ENCODE peak calls at places on chromosomes 4 and X, in nine cellular contexts. O, C, M, N, F, G, A, L and S are unnamed samples.

GRCh38 chrX:140815868-140816267 is 106.3 kb downstream of the LINC00632 start:
- DNase-seq in O (no peak), C (peak), G (no peak), M (no peak), N (no peak), F (peak), A (peak), L (no peak), S (no peak)

GRCh38 chr4:7894677-7895181 is 44.9 kb downstream of the AFAP1 start:
- DNase-seq in G (no peak), F (no peak), N (no peak), A (no peak), L (no peak), M (no peak), C (no peak), O (no peak), S (no peak)

GRCh38 chr4:41009411-41009810 is 204.9 kb downstream of the APBB2 start:
- DNase-seq in N (no peak), O (no peak), F (peak), G (no peak), A (no peak), C (peak), M (no peak), L (no peak), S (no peak)

GRCh38 chrX:13090261-13091110 is 46.1 kb upstream of the FAM9C start:
- DNase-seq in M (no peak), G (no peak), L (no peak), F (no peak), A (no peak), C (no peak), O (peak), N (no peak), S (no peak)

GRCh38 chr4:16636911-16637630 is 261.4 kb downstream of the LDB2 start:
- DNase-seq in C (peak), M (no peak), N (no peak), A (no peak), F (no peak), G (no peak), O (no peak), L (no peak), S (no peak)

GRCh38 chr4:37802068-37802666 is 24.3 kb upstream of the PGM2 start:
- DNase-seq in L (no peak), G (no peak), C (peak), A (peak), F (peak), O (no peak), M (peak), N (no peak), S (no peak)

GRCh38 chrX:4805559-4805958 is 1092.1 kb upstream of the PRKX start:
- DNase-seq in L (no peak), A (no peak), C (no peak), M (no peak), N (no peak), O (no peak), G (no peak), F (no peak), S (no peak)

GRCh38 chr4:15035152-15035551 is 32.9 kb downstream of the CPEB2 start:
- DNase-seq in F (peak), M (no peak), N (no peak), G (no peak), O (no peak), L (no peak), C (no peak), A (no peak), S (no peak)

GRCh38 chr4:91812319-91812718 is 491.4 kb upstream of the GRID2 start:
- DNase-seq in F (no peak), O (no peak), A (no peak), M (no peak), N (no peak), L (no peak), C (no peak), G (no peak), S (no peak)

GRCh38 chr4:137651128-137651527 is 118.8 kb upstream of the PCDH18 start:
- DNase-seq in O (no peak), L (no peak), C (peak), G (no peak), F (peak), M (no peak), N (no peak), A (no peak), S (no peak)

GRCh38 chrX:119189586-119189985 is 46.5 kb upstream of the PGRMC1 start:
- DNase-seq in A (no peak), C (peak), O (no peak), L (no peak), M (no peak), G (no peak), N (no peak), F (no peak), S (no peak)

GRCh38 chr4:9906996-9907395 is 114.3 kb downstream of the SLC2A9 start:
- DNase-seq in F (no peak), L (no peak), C (no peak), M (no peak), O (no peak), A (no peak), G (no peak), N (no peak), S (no peak)

GRCh38 chr4:77586953-77587383 is 18.7 kb upstream of the CXCL13 start:
- DNase-seq in N (no peak), M (no peak), A (no peak), G (no peak), F (no peak), O (peak), C (peak), L (no peak), S (peak)

GRCh38 chrX:66022742-66023725 is 16.8 kb downstream of the VSIG4 start:
- DNase-seq in M (peak), G (no peak), F (no peak), A (no peak), N (no peak), O (no peak), L (no peak), C (no peak), S (no peak)

GRCh38 chrX:41688835-41689234 is at the start of gene GPR34:
- DNase-seq in A (no peak), O (peak), M (no peak), N (no peak), L (no peak), C (no peak), G (no peak), F (no peak), S (no peak)

GRCh38 chr4:126752702-126753101 is 880.1 kb upstream of the INTU start:
- DNase-seq in N (no peak), A (no peak), L (no peak), F (no peak), G (no peak), O (no peak), M (no peak), C (no peak), S (no peak)

GRCh38 chrX:28586291-28586690 is 955 bp upstream of the IL1RAPL1 start:
- DNase-seq in G (peak), O (no peak), A (no peak), L (peak), N (no peak), F (no peak), C (no peak), M (peak), S (no peak)

GRCh38 chr4:54541426-54542118 is 116.2 kb upstream of the KIT start:
- DNase-seq in F (peak), A (no peak), G (no peak), C (peak), M (peak), N (no peak), L (no peak), O (no peak), S (no peak)

GRCh38 chr4:3404546-3404945 is 37.2 kb upstream of the HGFAC start:
- DNase-seq in O (no peak), L (no peak), F (no peak), C (no peak), G (no peak), N (peak), A (no peak), M (no peak), S (no peak)

GRCh38 chr4:185096032-185096653 is 46.9 kb upstream of the SLC25A4 start:
- DNase-seq in M (peak), F (peak), O (peak), C (peak), L (no peak), N (no peak), A (no peak), G (no peak), S (peak)

GRCh38 chrX:9370888-9371287 is 94.0 kb upstream of the TBL1X start:
- DNase-seq in F (no peak), G (no peak), A (no peak), M (no peak), L (no peak), N (no peak), C (peak), O (no peak), S (no peak)

GRCh38 chr4:55547461-55547770 is 707 bp upstream of the CLOCK start:
- DNase-seq in C (no peak), G (no peak), N (no peak), F (no peak), O (no peak), L (peak), A (no peak), M (peak), S (no peak)

GRCh38 chr4:144501231-144501780 is 144.7 kb upstream of the HHIP start:
- DNase-seq in F (no peak), A (no peak), O (no peak), L (no peak), N (no peak), G (no peak), C (no peak), M (no peak), S (no peak)

GRCh38 chr4:182716207-182716606 is 201.0 kb downstream of the DCTD start:
- DNase-seq in O (no peak), C (no peak), N (no peak), G (no peak), M (peak), A (no peak), L (no peak), F (no peak), S (no peak)

GRCh38 chr4:124437853-124438495 is 274.6 kb downstream of the ANKRD50 start:
- DNase-seq in L (no peak), G (no peak), F (no peak), C (no peak), N (no peak), M (no peak), O (no peak), A (no peak), S (no peak)

GRCh38 chrX:149371984-149372383 is 133.1 kb downstream of the IDS start:
- DNase-seq in L (no peak), O (no peak), A (no peak), C (peak), M (no peak), G (no peak), N (no peak), F (no peak), S (no peak)

GRCh38 chrX:44338361-44338760 is 5.1 kb downstream of the EFHC2 start:
- DNase-seq in G (no peak), N (no peak), O (no peak), A (no peak), M (no peak), F (no peak), C (no peak), L (no peak), S (no peak)

GRCh38 chrX:120358687-120359086 is 3.2 kb upstream of the ATP1B4 start:
- DNase-seq in G (no peak), C (peak), M (peak), N (no peak), F (peak), A (no peak), L (no peak), O (peak), S (no peak)

GRCh38 chr4:108301583-108302256 is 133.0 kb upstream of the LEF1 start:
- DNase-seq in F (no peak), N (no peak), O (no peak), C (no peak), G (no peak), L (no peak), M (no peak), A (no peak), S (no peak)

GRCh38 chr4:74628808-74629616 is 165.3 kb downstream of the BTC start:
- DNase-seq in C (no peak), G (no peak), N (no peak), A (no peak), L (no peak), O (no peak), M (no peak), F (peak), S (no peak)

GRCh38 chr4:8294036-8294435 is 24.5 kb downstream of the HTRA3 start:
- DNase-seq in L (no peak), C (no peak), G (no peak), O (no peak), F (no peak), N (peak), A (peak), M (no peak), S (no peak)

GRCh38 chrX:68945603-68946228 is 116.9 kb downstream of the EFNB1 start:
- DNase-seq in M (no peak), L (no peak), A (no peak), G (no peak), O (peak), F (no peak), C (peak), N (no peak), S (peak)

GRCh38 chr4:6371271-6371670 is 101.1 kb downstream of the PPP2R2C start:
- DNase-seq in O (no peak), L (no peak), F (no peak), A (no peak), M (no peak), N (no peak), C (no peak), G (no peak), S (no peak)

GRCh38 chrX:2325076-2325784 is 175.5 kb downstream of the DHRSX start:
- DNase-seq in F (peak), G (peak), A (peak), L (peak), M (no peak), C (peak), N (no peak), O (peak), S (no peak)

GRCh38 chr4:6470502-6471302 is 1.7 kb downstream of the PPP2R2C start:
- DNase-seq in M (peak), N (no peak), O (peak), C (peak), G (no peak), L (peak), F (peak), A (no peak), S (no peak)

GRCh38 chrX:149853925-149854324 is 27.1 kb upstream of the MAGEA8 start:
- DNase-seq in G (no peak), F (no peak), A (no peak), M (no peak), L (no peak), O (no peak), N (no peak), C (no peak), S (no peak)

GRCh38 chr4:11428701-11429571 is at the start of gene HS3ST1:
- DNase-seq in C (no peak), N (peak), L (peak), O (peak), A (peak), M (peak), F (no peak), G (no peak), S (peak)
- TF ChIP-seq CTCF in C (no peak), N (peak), L (peak), O (no peak), A (peak), M (peak), F (no peak), G (peak), S (peak)

DNA sequence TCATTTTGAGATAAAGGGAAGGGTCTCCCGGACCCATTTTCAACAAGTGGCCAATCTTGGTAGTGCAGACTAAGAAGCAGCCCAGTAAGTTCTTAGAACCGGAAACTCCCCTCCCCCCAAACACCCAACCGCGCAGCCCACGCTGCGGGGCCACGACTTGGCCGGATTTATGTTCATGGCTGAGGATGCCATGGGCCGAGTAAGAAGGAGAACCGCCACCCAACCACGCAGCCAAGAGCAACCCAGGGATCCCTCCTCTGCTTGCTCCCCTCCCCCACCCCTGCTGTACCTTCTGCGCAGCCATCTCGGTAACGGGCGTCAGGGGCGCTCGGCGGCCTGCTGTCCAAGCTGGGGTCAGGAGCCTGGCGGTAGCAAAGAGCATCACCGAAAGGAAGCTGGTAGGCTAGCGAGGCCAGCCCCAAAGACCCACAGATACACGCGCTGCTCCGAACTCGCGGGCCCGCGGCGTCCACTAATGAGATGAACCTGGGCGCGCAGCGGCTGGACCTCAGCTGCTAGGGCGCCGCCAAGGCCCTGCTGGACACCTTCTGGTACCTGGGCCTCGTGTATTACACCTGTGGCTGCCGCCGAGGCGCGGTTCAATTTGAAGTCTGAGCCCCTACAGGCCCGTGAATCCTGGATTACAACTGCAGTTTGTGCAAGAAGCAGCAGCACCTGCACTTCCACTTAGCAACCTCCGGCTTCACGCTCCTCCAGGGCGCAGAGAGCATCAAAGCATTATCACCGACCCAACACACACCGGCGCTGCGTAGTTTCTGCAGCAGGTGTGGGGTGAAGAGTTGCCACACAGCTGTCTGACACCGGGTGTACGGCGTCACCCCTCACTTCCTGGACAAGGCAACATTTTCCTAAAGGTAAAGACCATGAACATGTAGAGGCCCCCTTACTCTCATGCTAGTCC is 63.4 kb downstream of the NUDT10 start:
- DNase-seq in A (peak), G (no peak), F (no peak), C (no peak), O (peak), N (no peak), L (no peak), M (no peak), S (no peak)
- TF ChIP-seq CTCF in A (peak), G (no peak), F (no peak), C (no peak), O (peak), N (no peak), L (peak), M (peak), S (no peak)

DNA sequence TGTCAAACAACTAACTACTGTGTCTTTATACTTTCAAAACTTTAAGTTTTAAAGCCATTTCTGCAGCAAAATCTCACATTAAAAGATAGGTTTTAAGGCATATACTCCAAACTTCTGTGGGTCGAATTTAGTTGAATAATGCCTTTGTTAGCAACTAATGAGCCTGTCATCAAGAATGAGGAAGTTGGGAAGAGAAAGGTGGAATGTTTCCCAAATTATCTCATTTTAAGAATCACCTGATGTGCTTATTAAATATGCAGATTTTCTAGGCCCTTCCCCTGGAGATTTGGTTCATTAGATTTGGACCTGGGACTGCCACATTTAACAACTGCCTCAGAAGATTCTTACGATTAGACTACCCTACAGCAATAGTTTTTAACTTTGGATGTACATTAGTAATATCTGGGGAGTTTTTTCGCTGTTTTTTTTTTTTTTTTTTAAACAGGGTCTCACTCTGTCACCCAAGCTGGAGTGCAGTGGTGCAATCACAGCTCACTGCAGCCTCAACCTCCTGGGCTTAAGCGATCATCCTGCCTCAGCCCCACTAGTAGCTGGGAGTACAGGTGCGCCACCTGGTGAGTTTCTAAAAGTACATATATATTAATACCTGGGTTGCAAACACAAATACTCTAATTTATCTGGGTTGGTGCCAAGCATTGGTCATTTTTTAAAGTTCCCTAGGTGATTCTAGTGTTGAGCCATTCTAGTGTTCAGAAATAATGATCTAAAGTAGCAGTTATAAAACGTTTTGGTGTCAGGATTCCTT is 16.1 kb upstream of the TASL start:
- DNase-seq in F (no peak), A (no peak), M (no peak), G (no peak), C (no peak), N (no peak), O (peak), L (no peak), S (no peak)
- TF ChIP-seq CTCF in F (no peak), A (no peak), M (no peak), G (no peak), C (no peak), N (peak), O (no peak), L (no peak), S (peak)

DNA sequence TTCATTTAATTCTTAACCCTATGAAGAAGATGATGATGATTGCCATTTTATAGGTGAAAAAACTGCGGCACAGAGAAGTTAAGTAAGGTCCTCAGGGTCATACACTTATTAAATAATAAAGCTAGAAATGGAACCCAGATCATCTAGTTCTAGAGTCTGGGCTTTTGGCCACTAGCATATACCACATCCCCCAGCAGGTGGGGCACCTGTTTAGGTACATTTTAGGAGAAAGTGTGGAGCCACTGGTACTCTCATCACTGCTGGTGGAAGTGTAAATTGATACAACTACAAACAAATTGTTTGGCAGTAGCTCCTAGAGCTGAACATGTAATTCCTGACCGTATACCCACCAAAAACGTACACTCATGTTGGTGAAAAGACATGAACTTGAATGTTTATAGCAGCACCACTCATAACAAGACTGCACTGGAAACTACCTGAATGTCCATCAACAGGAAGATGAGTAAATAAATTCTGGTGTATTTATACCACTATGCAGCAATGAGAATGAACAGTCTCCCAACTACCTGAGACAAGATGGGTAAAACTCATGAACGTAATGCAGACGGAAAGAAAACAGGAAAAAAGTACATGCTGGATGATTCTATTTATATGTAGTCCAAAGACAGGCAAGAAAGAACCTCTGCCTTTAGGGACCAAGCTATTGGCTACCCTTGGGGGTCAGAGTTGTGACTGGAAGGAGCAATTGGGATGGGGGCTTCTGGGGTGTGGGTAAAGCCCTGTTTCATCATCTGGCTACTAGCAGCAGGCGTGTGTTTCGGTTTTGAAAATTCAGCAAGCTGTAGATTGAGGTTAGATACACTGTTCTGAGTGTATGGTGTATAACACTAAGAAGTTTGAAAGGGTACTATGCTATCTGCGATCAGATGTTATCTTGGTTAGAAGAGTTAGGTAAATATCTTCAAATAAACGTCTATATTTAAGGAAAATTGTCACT is 72.3 kb upstream of the ADGRG2 start:
- DNase-seq in C (no peak), N (no peak), O (peak), M (no peak), F (no peak), A (no peak), L (no peak), G (no peak), S (no peak)
- TF ChIP-seq CTCF in C (no peak), N (no peak), O (no peak), M (no peak), F (no peak), A (no peak), L (no peak), G (no peak), S (no peak)